ENCODE peak calls at places on chromosome 20, in five cellular contexts. J is GM12865, Z is fibroblast of lung, T is cardiac muscle cell, R is psoas muscle. L is an unnamed sample.

GRCh38 chr20:41058007-41058673 is 29.5 kb downstream of the TOP1 start:
- DNase-seq in R (no peak), J (no peak), T (peak), Z (peak), L (no peak)

GRCh38 chr20:38664284-38664683 is 60.0 kb upstream of the SLC32A1 start:
- DNase-seq in J (no peak), Z (no peak), R (no peak), T (no peak), L (no peak)

GRCh38 chr20:12241065-12241464 is 323.4 kb downstream of the BTBD3 start:
- DNase-seq in J (no peak), R (no peak), T (no peak), Z (no peak), L (no peak)

GRCh38 chr20:55135923-55136322 is 660.5 kb downstream of the DOK5 start:
- DNase-seq in J (no peak), Z (no peak), R (no peak), T (no peak), L (no peak)

GRCh38 chr20:35556871-35557270 is 15.0 kb downstream of the ERGIC3 start:
- DNase-seq in T (no peak), Z (no peak), R (no peak), J (no peak), L (no peak)

GRCh38 chr20:7851031-7851490 is 89.2 kb downstream of the HAO1 start:
- DNase-seq in T (peak), R (no peak), J (no peak), Z (peak), L (no peak)

GRCh38 chr20:5845686-5846651 is 95.8 kb downstream of the SHLD1 start:
- DNase-seq in R (no peak), Z (peak), J (peak), T (peak), L (no peak)

GRCh38 chr20:24781061-24781980 is 167.7 kb upstream of the CST7 start:
- DNase-seq in R (peak), J (peak), Z (peak), T (peak), L (no peak)

GRCh38 chr20:36887779-36888133 is 11.8 kb downstream of the TLDC2 start:
- DNase-seq in R (no peak), Z (no peak), J (no peak), T (peak), L (no peak)

GRCh38 chr20:2814076-2814475 is 711 bp upstream of the C20orf141 start:
- DNase-seq in Z (no peak), R (no peak), J (no peak), T (no peak), L (no peak)

GRCh38 chr20:59807909-59808728 is 125.3 kb downstream of the SYCP2 start:
- DNase-seq in Z (no peak), J (no peak), T (no peak), R (no peak), L (no peak)

GRCh38 chr20:62476074-62476838 is 461 bp upstream of the GATA5 start:
- DNase-seq in J (no peak), R (no peak), T (no peak), Z (no peak), L (no peak)

GRCh38 chr20:62246872-62247652 is 8.7 kb downstream of the OSBPL2 start:
- DNase-seq in Z (no peak), T (no peak), R (peak), J (no peak), L (no peak)

GRCh38 chr20:56617489-56617888 is 11.6 kb upstream of the TFAP2C start:
- DNase-seq in J (no peak), R (no peak), T (no peak), Z (no peak), L (no peak)

GRCh38 chr20:45944151-45944964 is 9.9 kb downstream of the PCIF1 start:
- DNase-seq in T (peak), J (no peak), Z (no peak), R (no peak), L (no peak)

GRCh38 chr20:44023515-44024371 is 109.1 kb downstream of the TOX2 start:
- DNase-seq in Z (no peak), R (no peak), T (no peak), J (no peak), L (no peak)

GRCh38 chr20:53899351-53900167 is 170.8 kb downstream of the BCAS1 start:
- DNase-seq in T (peak), J (peak), R (no peak), Z (peak), L (no peak)

GRCh38 chr20:40322941-40323340 is 366.1 kb downstream of the MAFB start:
- DNase-seq in R (no peak), T (no peak), J (no peak), Z (no peak), L (no peak)

GRCh38 chr20:41956316-41957050 is 338.3 kb upstream of the CHD6 start:
- DNase-seq in Z (no peak), T (peak), J (peak), R (no peak), L (no peak)

GRCh38 chr20:23870461-23870860 is 9.1 kb downstream of the CST5 start:
- DNase-seq in T (no peak), R (no peak), J (no peak), Z (no peak), L (no peak)

GRCh38 chr20:36886859-36887778 is 11.2 kb downstream of the TLDC2 start:
- DNase-seq in Z (peak), R (peak), T (peak), J (peak), L (peak)

GRCh38 chr20:37615507-37616425 is 78.1 kb upstream of the CTNNBL1 start:
- DNase-seq in J (peak), T (no peak), Z (peak), R (no peak), L (peak)

GRCh38 chr20:35232575-35232974 is 6.1 kb downstream of the MMP24 start:
- DNase-seq in T (peak), J (no peak), Z (peak), R (no peak), L (no peak)

GRCh38 chr20:39986231-39986904 is 702.7 kb downstream of the MAFB start:
- DNase-seq in J (no peak), R (peak), Z (peak), T (peak), L (peak)

GRCh38 chr20:884983-885952 is 30.9 kb downstream of the ANGPT4 start:
- DNase-seq in J (peak), T (peak), Z (peak), R (peak), L (peak)

GRCh38 chr20:41249371-41249770 is 68.2 kb downstream of the ZHX3 start:
- DNase-seq in J (peak), Z (peak), T (peak), R (peak), L (peak)

GRCh38 chr20:35006009-35006408 is 50.3 kb downstream of the MYH7B start:
- DNase-seq in T (no peak), Z (no peak), R (peak), J (no peak), L (no peak)

GRCh38 chr20:32034581-32035397 is 17.3 kb upstream of the HCK start:
- DNase-seq in R (no peak), Z (no peak), J (peak), T (no peak), L (no peak)
- TF ChIP-seq CTCF in R (no peak), Z (no peak), J (peak), T (peak), L (no peak)

DNA sequence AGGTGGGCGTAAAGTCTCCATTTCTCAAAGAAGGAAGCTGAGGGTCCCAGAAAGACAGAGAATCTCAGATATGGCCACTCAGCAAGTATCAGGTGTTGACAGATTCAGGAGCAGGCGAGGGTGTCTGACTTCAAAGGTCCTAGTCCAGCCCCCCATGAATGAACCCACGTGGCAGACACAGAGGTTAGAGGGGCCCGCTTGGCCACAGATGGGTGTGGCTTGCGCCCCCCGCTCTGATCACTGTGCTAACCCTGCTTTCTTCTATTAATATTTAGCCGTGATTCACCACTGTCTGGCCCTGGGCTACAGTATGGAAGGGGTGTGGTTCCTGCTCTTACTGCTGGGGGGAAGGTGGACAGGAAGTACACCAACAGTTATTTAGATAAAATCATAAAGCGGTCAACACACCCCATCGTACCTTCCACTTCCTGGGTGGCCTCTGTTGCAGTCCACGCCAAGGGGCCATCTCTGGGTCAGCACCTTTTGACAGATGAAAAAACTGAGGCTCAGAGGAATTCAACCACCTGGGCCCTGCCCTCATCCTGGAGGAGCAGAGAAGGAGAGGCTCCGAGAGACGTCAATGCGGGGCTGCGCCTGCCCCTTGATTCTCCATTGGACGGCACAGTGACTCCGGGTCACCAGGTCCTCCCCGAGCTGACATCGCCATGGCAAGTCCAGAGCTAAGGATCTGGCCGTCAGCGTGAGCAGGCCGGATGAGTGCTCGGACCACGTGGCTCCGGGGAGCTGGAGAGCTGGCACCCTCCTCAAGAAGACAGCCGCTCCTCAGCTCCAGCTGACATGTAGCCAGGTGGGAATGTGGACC is 206.3 kb downstream of the PREX1 start:
- DNase-seq in J (no peak), T (peak), Z (no peak), R (peak), L (no peak)
- TF ChIP-seq CTCF in J (no peak), T (no peak), Z (no peak), R (no peak), L (no peak)

DNA sequence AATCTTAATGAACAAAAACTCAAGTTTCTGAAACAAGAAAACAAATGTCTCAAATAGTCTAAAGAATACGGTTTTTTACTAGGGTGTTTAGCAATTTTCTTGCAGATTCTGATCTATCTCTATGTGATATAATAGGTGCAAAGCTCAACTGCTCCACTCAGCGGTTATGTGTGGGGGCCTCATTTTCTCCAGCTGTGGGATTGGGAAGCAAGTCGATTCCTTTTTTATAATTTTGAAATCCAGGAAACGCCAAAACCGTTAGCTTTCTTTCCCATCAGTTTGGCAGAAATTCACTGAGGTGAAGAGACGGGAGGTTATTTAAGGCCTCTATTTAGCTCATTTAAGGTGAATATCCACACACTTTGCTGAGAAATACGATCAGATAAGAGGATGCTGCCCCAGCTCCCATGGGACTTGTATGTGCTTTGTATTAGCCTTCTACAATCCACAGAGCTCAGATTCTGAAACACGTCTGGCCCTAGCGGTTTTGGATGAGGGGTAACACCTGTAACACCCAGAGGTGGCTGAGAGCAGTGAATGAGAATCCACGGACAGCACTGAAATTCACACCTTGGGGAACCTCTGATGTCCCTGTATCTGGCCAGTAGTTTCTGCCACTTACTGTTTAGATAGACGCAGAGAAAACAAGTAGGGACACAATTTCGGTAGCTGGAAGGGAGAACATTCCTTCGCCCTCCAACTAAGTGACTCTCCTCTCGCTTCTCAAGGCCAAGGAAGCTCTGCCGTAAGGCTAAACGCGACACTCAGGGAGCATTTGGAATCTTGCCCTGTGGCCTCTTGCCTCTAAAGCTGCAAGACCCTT is 6.6 kb upstream of the BCAS4 start:
- DNase-seq in T (peak), Z (peak), J (no peak), R (peak), L (no peak)
- TF ChIP-seq CTCF in T (peak), Z (peak), J (no peak), R (peak), L (peak)

DNA sequence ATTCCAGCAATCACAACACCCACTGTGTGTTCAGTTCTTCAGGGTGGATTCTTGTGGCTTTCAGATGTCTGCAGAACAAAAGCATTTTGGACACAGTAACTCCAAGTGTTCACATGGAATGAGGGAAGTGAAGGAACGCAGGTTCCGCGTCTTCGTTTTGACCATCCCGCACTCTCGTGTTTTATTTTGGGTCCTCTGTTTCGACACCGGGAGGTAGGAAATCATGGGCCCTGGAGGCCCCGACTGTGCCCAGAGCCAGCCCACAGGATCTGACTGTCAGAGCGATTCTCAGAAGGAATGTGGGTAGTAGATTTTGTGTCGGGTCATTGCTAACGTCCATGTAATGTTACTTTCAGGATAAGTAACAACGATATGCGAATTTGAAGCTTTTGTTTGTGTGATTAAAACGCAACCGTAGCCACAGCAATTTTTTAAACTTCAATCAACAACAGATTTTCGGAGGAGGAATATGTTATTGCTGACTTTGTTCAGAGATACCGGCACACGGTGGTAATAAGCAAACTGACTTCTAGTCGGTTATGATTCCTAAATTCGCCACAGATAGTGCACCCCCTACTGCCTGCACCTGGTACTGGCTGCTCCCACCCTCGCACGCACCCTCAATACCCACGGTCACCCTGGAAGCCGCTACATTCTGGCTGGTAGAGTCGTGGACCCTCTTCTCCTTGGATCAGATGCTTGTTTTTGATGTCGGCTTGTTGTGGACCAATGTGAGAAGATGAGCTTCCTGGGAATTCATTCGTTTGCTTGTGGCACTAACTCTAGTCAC is 10.5 kb downstream of the NPEPL1 start:
- DNase-seq in Z (no peak), R (no peak), T (no peak), J (no peak), L (no peak)
- TF ChIP-seq CTCF in Z (no peak), R (peak), T (peak), J (peak), L (no peak)

GRCh38 chr20:63517376-63518309 is 2.9 kb upstream of the PPDPF start:
- DNase-seq in R (peak), T (no peak), J (no peak), Z (no peak), L (no peak)
- TF ChIP-seq CTCF in R (no peak), T (no peak), J (no peak), Z (no peak), L (no peak)

GRCh38 chr20:63659370-63659769 is 1.3 kb downstream of the RTEL1 start:
- DNase-seq in Z (no peak), R (no peak), J (no peak), T (no peak), L (no peak)

GRCh38 chr20:63657260-63657936 is 714 bp upstream of the RTEL1 start:
- DNase-seq in J (no peak), Z (peak), T (no peak), R (peak), L (no peak)

GRCh38 chr20:63658749-63659187 is 656 bp downstream of the RTEL1 start:
- DNase-seq in T (peak), J (no peak), Z (peak), R (peak), L (no peak)

GRCh38 chr20:63656451-63656850 is 1.7 kb upstream of the RTEL1 start:
- DNase-seq in J (no peak), T (no peak), Z (no peak), R (no peak), L (no peak)

DNA sequence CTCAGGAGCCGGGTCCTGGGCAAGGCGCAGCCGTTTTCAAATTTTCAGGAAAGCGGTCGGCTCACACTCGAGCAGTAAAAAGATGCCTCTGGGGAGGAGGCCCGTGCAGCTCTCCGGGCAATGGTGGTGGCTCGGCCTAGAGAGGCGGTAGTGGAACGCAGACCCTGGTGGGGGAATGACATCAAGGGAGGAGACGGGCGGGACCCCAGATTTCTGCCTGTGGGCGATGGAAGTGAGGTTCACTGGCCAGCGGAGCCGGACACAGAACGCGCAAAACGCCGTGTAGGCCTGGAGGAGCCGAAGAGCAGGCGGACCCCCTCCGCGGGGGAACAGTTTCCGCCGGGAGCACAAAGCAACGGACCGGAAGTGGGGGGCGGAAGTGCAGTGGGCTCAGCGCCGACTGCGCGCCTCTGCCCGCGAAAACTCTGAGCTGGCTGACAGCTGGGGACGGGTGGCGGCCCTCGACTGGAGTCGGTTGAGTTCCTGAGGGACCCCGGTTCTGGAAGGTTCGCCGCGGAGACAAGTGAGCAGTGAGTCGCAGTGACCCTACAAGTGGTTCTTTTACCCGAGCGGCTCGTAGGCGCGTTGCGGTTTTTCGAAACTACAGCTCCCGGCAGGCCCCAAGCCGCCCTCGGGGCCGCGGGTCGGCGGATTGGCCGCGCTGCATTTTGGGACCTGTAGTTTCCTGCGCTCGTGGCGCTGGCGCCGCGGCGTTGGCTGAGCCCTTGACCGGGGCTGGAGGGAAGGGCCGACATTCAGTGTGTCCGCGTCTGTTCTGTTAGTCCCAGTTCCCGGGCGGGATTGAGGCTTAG is at the start of gene RTEL1:
- DNase-seq in J (peak), T (peak), R (peak), Z (peak), L (peak)
- TF ChIP-seq CTCF in J (no peak), T (no peak), R (no peak), Z (no peak), L (no peak)

DNA sequence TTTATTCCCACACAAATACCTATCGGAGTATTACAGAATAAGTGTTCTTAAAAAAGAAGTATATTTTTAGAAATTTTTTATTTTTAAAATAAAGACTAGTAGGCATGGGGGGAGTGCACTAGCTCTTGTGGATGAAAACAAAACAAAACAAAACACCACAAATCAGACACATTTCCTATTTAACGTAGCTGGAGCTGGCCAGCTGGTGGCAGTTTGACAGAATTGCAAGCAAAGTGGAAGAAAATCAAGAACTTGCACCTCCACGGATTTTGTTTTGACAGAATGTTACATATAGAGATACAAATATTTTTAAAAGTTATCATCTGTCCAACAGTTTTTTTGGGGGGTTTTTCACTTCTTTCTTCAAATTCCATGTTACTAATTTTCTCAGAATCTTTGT is 63.6 kb upstream of the SNRPB2 start:
- DNase-seq in R (no peak), J (peak), T (no peak), Z (no peak), L (no peak)
- TF ChIP-seq CTCF in R (no peak), J (peak), T (no peak), Z (no peak), L (peak)

L was measured in neural crest cell.